ENCODE peak calls at places on chromosome 1, in four cellular contexts. U, K, O and C are unnamed samples.

GRCh38 chr1:97893844-97894243 is 27.0 kb downstream of the DPYD start:
- DNase-seq in O (no peak), U (no peak), K (no peak), C (no peak)

GRCh38 chr1:18882511-18882910 is 19.8 kb downstream of the ALDH4A1 start:
- DNase-seq in K (no peak), U (no peak), O (no peak), C (no peak)

GRCh38 chr1:85577421-85578320 is 2.9 kb upstream of the CCN1 start:
- DNase-seq in K (no peak), U (peak), O (no peak), C (no peak)

GRCh38 chr1:44700573-44700972 is 26.1 kb downstream of the ARMH1 start:
- DNase-seq in O (no peak), U (no peak), K (no peak), C (no peak)

GRCh38 chr1:173301507-173301906 is 94.4 kb upstream of the TNFSF4 start:
- DNase-seq in K (no peak), U (no peak), O (no peak), C (no peak)

GRCh38 chr1:87194271-87194774 is 134.4 kb upstream of the LMO4 start:
- DNase-seq in O (no peak), U (no peak), K (no peak), C (no peak)

GRCh38 chr1:156052862-156053769 is 482 bp downstream of the UBQLN4 start:
- DNase-seq in U (peak), O (peak), K (peak), C (peak)

GRCh38 chr1:206606867-206607266 is 5.4 kb downstream of the EIF2D start:
- DNase-seq in U (no peak), K (no peak), O (no peak), C (no peak)

GRCh38 chr1:181986907-181987305 is 74.6 kb downstream of the ZNF648 start:
- DNase-seq in O (no peak), U (no peak), K (no peak), C (no peak)

GRCh38 chr1:209583408-209583807 is at the start of gene CAMK1G:
- DNase-seq in K (peak), O (no peak), U (no peak), C (no peak)

GRCh38 chr1:155038602-155039307 is 5.1 kb downstream of the DCST1 start:
- DNase-seq in U (no peak), K (no peak), O (no peak), C (no peak)

GRCh38 chr1:202624781-202625108 is 85.5 kb downstream of the SYT2 start:
- DNase-seq in O (no peak), K (no peak), U (no peak), C (no peak)

GRCh38 chr1:32071758-32072621 is 749 bp upstream of the TMEM39B start:
- DNase-seq in K (peak), U (no peak), O (no peak), C (no peak)

GRCh38 chr1:37940299-37940947 is 6.4 kb downstream of the INPP5B start:
- DNase-seq in U (no peak), O (no peak), K (no peak), C (no peak)

GRCh38 chr1:234322979-234323378 is 50.3 kb upstream of the COA6 start:
- DNase-seq in K (peak), U (no peak), O (peak), C (no peak)

GRCh38 chr1:19209439-19209989 is 552 bp downstream of the UBR4 start:
- DNase-seq in K (no peak), O (peak), U (no peak), C (no peak)

GRCh38 chr1:19384113-19384512 is 72.0 kb downstream of the SLC66A1 start:
- DNase-seq in U (peak), O (no peak), K (no peak), C (no peak)

DNA sequence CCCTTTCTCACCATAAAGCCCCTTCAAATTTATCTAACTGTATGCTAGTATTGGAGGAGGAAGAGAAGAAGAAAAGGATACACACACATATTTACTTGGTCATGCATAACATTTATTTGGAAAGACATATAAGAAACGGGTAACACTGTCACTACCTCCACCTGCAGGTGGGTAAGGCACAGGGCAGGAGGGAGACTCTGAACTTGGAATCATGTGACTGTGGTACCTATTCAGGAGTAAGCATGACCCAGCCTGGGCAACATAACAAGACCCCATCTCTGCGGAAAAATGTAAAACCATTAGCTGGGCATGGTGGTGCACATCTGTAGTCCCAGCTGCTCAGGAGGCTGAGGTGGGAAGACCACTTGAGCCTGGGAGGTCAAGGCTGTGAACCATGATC is 1.4 kb upstream of the PADI6 start:
- DNase-seq in K (no peak), O (no peak), U (no peak), C (no peak)
- TF ChIP-seq CTCF in K (peak), O (peak), U (no peak), C (no peak)

GRCh38 chr1:164739189-164739588 is 180.2 kb downstream of the PBX1 start:
- DNase-seq in K (no peak), O (no peak), U (no peak), C (no peak)
- TF ChIP-seq CTCF in K (no peak), O (no peak), U (no peak), C (no peak)

DNA sequence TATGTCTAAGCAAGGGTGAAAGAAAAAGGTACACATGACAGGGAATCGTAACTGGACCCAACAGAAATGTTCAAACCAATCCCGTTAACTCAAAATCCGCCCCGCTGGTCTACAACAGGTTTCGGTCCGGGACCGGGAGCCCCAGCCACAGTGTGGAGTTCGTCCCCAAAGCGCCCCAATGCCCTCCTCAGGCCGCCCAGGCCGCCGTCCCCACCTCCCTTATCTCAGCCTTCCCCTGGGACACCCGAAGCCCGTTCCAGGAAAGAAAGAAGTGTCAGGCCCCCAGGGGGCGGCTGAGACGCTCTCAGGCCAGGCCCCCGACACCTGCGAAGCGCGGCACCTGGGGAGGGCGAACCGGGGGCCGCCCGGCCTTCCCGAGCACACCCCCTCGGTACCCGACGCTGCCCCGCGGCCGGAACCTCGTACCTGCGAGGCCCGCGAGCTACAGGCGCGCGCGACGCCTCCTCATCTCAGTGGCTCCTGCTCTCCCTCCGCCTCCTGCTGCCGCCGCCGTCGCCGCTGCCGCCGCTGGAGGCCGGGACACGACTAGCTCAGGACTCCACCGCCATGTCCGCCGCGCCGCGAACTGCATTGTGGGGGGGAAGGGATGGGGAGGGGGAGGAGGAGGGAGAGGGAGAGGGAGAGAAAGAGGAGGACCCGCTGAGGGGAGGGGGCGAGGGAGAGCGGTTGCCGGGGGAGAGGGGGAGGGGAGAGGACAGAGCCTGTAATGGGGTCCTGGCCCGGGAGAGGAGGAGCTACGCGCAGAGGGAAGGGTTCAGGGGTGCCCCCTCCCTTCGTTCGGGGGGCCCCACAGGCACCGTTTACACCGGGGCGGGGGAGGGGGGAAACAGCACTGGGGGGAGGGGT is at the start of gene TUT4:
- DNase-seq in U (peak), K (peak), O (peak), C (peak)
- TF ChIP-seq CTCF in U (no peak), K (peak), O (peak), C (no peak)

GRCh38 chr1:165942062-165942461 is 114.6 kb downstream of the UCK2 start:
- DNase-seq in O (no peak), K (no peak), U (no peak), C (no peak)

GRCh38 chr1:165941531-165941930 is 114.1 kb downstream of the UCK2 start:
- DNase-seq in O (no peak), U (no peak), K (no peak), C (no peak)

GRCh38 chr1:165938844-165939243 is 111.4 kb downstream of the UCK2 start:
- DNase-seq in O (no peak), U (no peak), K (no peak), C (no peak)

GRCh38 chr1:165945911-165946310 is 118.5 kb downstream of the UCK2 start:
- DNase-seq in K (no peak), O (no peak), U (no peak), C (no peak)

GRCh38 chr1:165943198-165943597 is 115.8 kb downstream of the UCK2 start:
- DNase-seq in K (no peak), O (no peak), U (no peak), C (no peak)
- TF ChIP-seq CTCF in K (no peak), O (no peak), U (no peak), C (no peak)

GRCh38 chr1:163561570-163562295 is 240.0 kb downstream of the NUF2 start:
- DNase-seq in O (no peak), K (no peak), U (no peak), C (no peak)
- TF ChIP-seq CTCF in O (peak), K (peak), U (no peak), C (no peak)

DNA sequence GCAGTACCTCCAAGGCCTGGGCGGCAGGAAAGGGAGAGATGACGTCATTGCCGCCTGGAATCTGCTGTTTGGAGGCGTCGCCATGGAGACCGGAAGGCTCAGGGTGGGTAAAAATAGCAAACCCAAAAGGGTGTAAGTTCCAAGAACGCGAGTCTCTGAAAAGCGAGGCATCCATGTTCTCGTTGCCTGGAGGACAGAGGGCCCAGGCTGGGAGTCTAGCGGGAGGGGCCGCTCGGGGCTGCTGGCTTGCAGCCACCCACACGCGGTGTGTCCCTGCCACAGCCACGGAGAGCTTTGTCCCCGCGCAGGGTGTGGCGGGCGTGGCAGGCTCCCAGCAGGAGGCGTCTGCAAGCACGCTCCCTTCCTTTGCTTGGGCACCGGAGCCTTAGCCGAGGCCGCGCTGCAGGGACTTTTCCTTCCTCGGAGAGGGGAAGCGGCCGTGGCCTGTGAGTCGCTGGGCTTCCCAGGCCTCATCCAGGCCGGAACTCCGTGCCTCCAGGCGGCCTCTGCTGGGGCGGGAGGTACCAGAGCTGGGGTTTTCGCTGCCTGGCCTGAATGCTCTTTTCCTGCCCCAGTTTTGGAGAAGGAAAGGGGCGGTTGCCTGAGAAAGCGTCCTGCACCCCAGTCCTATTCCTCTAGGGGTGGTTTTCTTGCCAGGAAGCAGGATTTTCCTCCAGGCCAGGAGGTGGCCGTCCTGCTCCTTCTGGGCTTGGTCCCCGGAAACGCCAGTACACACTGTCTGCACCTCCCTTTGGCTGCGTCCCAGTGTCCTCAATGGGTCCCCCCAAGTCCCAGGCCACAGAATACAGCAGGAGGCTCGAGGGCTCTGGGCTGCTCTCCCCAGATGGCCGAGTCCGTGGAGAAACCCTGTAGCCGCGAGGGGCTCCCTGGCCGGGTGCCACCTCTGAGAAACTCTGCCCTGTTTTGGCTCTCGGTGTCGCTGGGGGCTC is 15.3 kb upstream of the SKI start:
- DNase-seq in O (peak), K (peak), U (peak), C (peak)
- TF ChIP-seq CTCF in O (peak), K (peak), U (no peak), C (no peak)

DNA sequence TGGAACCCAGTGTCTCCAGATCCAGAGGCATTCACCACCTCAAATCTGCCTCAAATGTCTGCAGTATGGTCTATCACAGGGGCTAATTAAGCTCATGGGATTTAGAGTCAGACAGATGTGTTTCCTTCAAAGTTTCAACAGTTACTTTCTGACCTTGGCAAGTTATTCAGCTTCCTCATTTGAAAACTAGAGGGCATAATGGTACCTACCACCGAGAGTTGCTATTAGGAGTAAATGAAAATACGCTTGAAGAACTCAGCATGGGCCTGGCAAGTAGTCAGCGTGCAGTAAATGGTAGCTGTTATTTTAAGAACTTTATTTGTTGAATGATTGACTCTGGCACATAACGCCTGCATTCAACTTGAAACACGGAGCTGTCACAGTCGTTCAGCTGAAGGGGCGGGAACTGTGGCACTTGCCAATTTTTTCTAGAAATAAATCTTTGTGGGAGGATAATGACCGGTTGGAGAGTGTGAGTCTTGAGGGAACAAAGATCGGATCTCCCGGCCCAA is 1.2 kb upstream of the CAP1 start:
- DNase-seq in K (no peak), U (no peak), O (no peak), C (no peak)
- TF ChIP-seq CTCF in K (peak), U (no peak), O (peak), C (no peak)